ENCODE peak calls at places on chromosomes 6 and 20, in nine cellular contexts. K is esophagus muscularis mucosa, R is IMR-90, A is ovary, I is transverse colon, Q is tibial nerve, D is A549, B is body of pancreas, X is HepG2. M is an unnamed sample. For H3K9me3, the result is how much of the 10 kb centered on the place peaks cover.

GRCh38 chr6:158825951-158826306 is 6.8 kb upstream of the EZR start:
- DNase-seq in R (peak), A (no peak), B (peak), I (no peak), Q (no peak), D (no peak), X (no peak), K (no peak), M (no peak)

GRCh38 chr6:112931835-112932234 is 584.7 kb downstream of the RFPL4B start:
- DNase-seq in X (no peak), B (no peak), K (no peak), R (peak), A (no peak), I (no peak), D (no peak), Q (no peak), M (no peak)

GRCh38 chr6:52925919-52926792 is 16.7 kb upstream of the GSTA3 start:
- DNase-seq in R (no peak), Q (no peak), A (no peak), K (peak), D (no peak), I (no peak), X (no peak), B (no peak), M (no peak)

GRCh38 chr20:22890605-22891300 is 144.4 kb upstream of the SSTR4 start:
- DNase-seq in I (no peak), X (no peak), D (no peak), K (peak), B (no peak), A (no peak), Q (no peak), R (no peak), M (no peak)

GRCh38 chr6:156461647-156462046 is 315.5 kb upstream of the ARID1B start:
- DNase-seq in A (no peak), B (no peak), K (no peak), R (no peak), X (no peak), D (no peak), I (no peak), Q (no peak), M (no peak)

GRCh38 chr20:45358282-45359068 is 4.5 kb upstream of the SYS1 start:
- DNase-seq in A (peak), D (no peak), X (peak), K (peak), R (peak), Q (peak), B (peak), I (peak), M (peak)

GRCh38 chr6:102417368-102417767 is 1023.9 kb downstream of the GRIK2 start:
- DNase-seq in Q (no peak), K (no peak), X (peak), A (no peak), R (no peak), B (no peak), D (no peak), I (no peak), M (no peak)

GRCh38 chr6:146027586-146028249 is 1.1 kb upstream of the GRM1 start:
- DNase-seq in K (no peak), Q (no peak), I (peak), R (no peak), D (no peak), A (no peak), X (no peak), B (peak), M (no peak)

GRCh38 chr6:146693342-146693741 is 94.6 kb downstream of the ADGB start:
- DNase-seq in K (no peak), R (no peak), A (no peak), Q (no peak), B (no peak), X (peak), D (no peak), I (no peak), M (no peak)

GRCh38 chr6:168371185-168371584 is 51.6 kb upstream of the DACT2 start:
- DNase-seq in B (no peak), A (peak), D (no peak), I (no peak), R (no peak), X (no peak), Q (no peak), K (no peak), M (no peak)

GRCh38 chr6:168368971-168369370 is 49.4 kb upstream of the DACT2 start:
- DNase-seq in A (peak), X (no peak), B (no peak), Q (no peak), R (no peak), D (no peak), I (no peak), K (no peak), M (no peak)

GRCh38 chr6:168368063-168368835 is 48.7 kb upstream of the DACT2 start:
- DNase-seq in K (no peak), I (no peak), R (no peak), Q (no peak), D (no peak), A (peak), B (no peak), X (no peak), M (no peak)

GRCh38 chr6:168370310-168370991 is 50.9 kb upstream of the DACT2 start:
- DNase-seq in Q (peak), X (peak), I (peak), K (no peak), B (peak), D (peak), A (peak), R (no peak), M (peak)

DNA sequence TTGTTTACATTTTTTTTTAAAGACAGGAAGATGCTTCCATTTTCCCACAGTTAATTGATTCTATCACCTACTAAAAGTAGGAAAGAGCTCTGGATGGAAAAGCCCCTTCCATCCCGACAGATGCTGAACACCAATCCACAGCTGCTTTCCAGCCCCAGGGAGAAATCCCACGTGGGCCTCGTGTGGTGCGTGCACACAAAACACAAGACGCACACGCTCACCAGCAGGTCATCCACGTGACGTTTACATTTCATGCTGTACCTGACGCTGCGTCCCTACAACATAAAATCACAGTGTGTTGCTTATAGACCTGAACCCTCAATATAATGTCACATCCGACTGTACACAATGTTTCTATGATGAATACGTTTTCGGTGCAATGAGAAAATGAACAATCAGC is 50.2 kb upstream of the DACT2 start:
- DNase-seq in A (peak), R (no peak), D (no peak), I (no peak), X (no peak), Q (no peak), B (no peak), K (no peak), M (no peak)
- H3K9me3 ChIP-seq in A (under half), R (half or more), D (under half), I (under half), X (under half), Q (under half), B (under half), K (under half), M (under half)

DNA sequence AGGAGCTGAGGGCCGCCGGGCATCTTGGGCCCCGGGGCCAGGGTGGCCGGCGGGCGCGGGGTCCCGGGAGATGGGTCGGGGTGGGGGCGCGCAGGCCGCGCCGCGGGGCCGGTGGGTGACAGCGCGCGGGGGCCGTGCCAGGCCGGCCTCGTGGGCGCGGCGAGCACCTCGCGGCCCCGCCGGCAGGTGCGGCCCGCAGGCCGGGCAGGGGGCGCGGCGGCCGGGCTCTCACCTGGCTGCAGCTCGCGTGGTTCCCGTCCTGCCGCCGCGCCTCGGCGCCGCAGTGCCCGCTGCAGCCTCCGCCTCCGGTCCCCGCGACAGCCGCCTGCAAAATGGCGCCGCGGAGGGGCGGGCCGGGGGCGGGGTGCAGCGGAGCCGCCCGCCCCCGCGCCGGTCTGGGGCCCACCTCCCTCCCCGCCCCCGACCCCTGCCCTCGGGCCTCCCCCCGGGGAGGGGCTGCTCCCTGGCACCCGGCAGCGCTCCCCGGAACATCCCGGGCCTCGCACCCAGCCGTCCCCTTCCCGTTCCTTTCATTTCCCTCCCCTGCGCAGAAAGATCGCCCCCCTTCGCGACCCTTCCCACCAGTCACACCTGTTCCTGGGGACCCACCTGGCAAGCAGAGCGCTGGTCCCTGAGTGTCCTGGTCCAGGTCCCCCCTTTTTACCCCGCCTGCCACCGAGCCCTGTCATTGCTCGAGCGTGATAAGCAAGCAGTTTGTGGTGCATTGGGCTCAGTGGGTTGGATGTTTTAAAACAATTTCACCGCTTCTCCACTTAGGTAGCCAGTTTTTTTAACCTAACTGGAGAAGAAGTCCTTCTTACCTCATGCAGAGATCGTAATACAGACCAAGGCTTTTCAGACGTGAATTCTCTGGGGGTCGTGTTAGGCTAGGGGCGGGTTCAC is at the start of gene SLC23A2:
- DNase-seq in D (peak), K (no peak), Q (no peak), I (peak), X (no peak), R (no peak), B (peak), A (peak), M (peak)
- TF ChIP-seq POLR2A in D (peak), K (no peak), Q (peak), I (no peak), X (peak), R (no peak), B (no peak), A (no peak), M (no peak)

GRCh38 chr6:351011-351866 is 40.3 kb upstream of the IRF4 start:
- DNase-seq in B (no peak), Q (no peak), D (no peak), R (no peak), A (peak), K (no peak), I (no peak), X (no peak), M (no peak)
- H3K9me3 ChIP-seq in B (under half), Q (under half), D (under half), R (under half), A (under half), K (under half), I (under half), X (under half), M (under half)

DNA sequence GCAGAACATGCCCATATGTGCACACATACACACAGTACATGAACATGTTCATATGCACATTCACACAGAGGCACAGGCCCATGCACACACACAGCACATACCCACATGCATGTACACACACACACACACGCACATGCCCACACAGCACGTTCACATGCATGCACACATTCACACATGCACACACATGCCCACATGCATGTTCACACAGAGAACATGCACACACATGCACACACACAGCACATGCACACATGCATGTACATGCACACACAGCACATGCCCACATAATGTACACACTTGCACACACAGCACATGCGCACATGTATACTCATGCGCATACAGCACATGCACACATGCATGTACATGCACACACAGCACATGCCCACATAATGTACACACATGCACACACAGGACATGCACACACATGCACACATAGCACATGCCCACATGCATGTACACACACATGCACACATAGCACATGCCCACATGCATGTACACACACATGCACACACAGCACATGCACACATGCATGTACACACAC is 25.9 kb downstream of the RNASET2 start:
- DNase-seq in D (no peak), A (no peak), R (no peak), I (no peak), Q (no peak), K (no peak), X (no peak), B (no peak), M (no peak)
- TF ChIP-seq POLR2A in D (no peak), A (no peak), R (no peak), I (no peak), Q (no peak), K (no peak), X (peak), B (no peak), M (no peak)

GRCh38 chr20:49281913-49282467 is 4.1 kb upstream of the ZNFX1 start:
- DNase-seq in D (no peak), I (no peak), Q (no peak), A (no peak), X (no peak), B (no peak), K (no peak), R (no peak), M (no peak)
- H3K9me3 ChIP-seq in D (under half), I (under half), Q (under half), A (under half), X (under half), B (under half), K (under half), R (under half), M (under half)

M was measured in prostate gland.